ENCODE peak calls at places on chromosomes 1 and 21, in seven cellular contexts. D is CD8-positive, alpha-beta memory T cell; L is ELR; H is left cardiac atrium; K is Calu3; O is activated T-cell treated with anti-CD3 and anti-CD28 coated beads, Interleukin-2, amount 50 U/mL, for 1 hour; R is ELF-1. F is an unnamed sample.

GRCh38 chr21:36200089-36200561 is 43.5 kb downstream of the DOP1B start:
- DNase-seq in D (no peak), L (no peak), H (no peak), K (no peak), O (no peak), R (no peak), F (no peak)

GRCh38 chr1:169546087-169546995 is 39.9 kb downstream of the F5 start:
- DNase-seq in D (peak), L (peak), H (peak), K (peak), O (peak), R (peak), F (peak)

GRCh38 chr1:3650248-3651010 is 526 bp upstream of the WRAP73 start:
- DNase-seq in D (peak), L (no peak), H (no peak), K (no peak), O (peak), R (no peak), F (no peak)

GRCh38 chr1:12031039-12031980 is 12.0 kb downstream of the MIIP start:
- DNase-seq in D (no peak), L (peak), H (peak), K (peak), O (peak), R (peak), F (no peak)

GRCh38 chr1:6454856-6455751 is 10.9 kb downstream of the TNFRSF25 start:
- DNase-seq in D (peak), L (peak), H (no peak), K (no peak), O (peak), R (peak), F (peak)

GRCh38 chr1:94144836-94145235 is 23.9 kb upstream of the ABCA4 start:
- DNase-seq in D (no peak), L (no peak), H (no peak), K (no peak), O (no peak), R (no peak), F (no peak)

GRCh38 chr1:20480261-20481157 is 5.5 kb downstream of the CAMK2N1 start:
- DNase-seq in D (no peak), L (no peak), H (no peak), K (peak), O (no peak), R (no peak), F (no peak)

GRCh38 chr21:21046063-21046462 is 47.9 kb downstream of the NCAM2 start:
- DNase-seq in D (no peak), L (no peak), H (no peak), K (no peak), O (no peak), R (no peak), F (no peak)

GRCh38 chr1:14320518-14320917 is 278.0 kb upstream of the KAZN start:
- DNase-seq in D (no peak), L (no peak), H (no peak), K (no peak), O (no peak), R (no peak), F (no peak)

GRCh38 chr1:180915426-180915965 is 2.8 kb downstream of the KIAA1614 start:
- DNase-seq in D (no peak), L (no peak), H (no peak), K (no peak), O (no peak), R (no peak), F (no peak)

GRCh38 chr1:154657547-154657946 is 49.6 kb upstream of the ADAR start:
- DNase-seq in D (no peak), L (no peak), H (no peak), K (no peak), O (no peak), R (no peak), F (no peak)

GRCh38 chr1:235525314-235525713 is 21.1 kb upstream of the B3GALNT2 start:
- DNase-seq in D (no peak), L (no peak), H (no peak), K (no peak), O (no peak), R (no peak), F (no peak)

GRCh38 chr1:201982923-201983805 is 716 bp downstream of the RNPEP start:
- DNase-seq in D (peak), L (peak), H (peak), K (peak), O (peak), R (peak), F (peak)

GRCh38 chr1:182784556-182785171 is 4.9 kb upstream of the NPL start:
- DNase-seq in D (peak), L (peak), H (no peak), K (peak), O (no peak), R (no peak), F (no peak)

GRCh38 chr21:45130324-45130774 is 56.0 kb downstream of the ADARB1 start:
- DNase-seq in D (no peak), L (peak), H (no peak), K (no peak), O (no peak), R (no peak), F (no peak)

GRCh38 chr1:197145451-197146029 is 929 bp downstream of the ASPM start:
- DNase-seq in D (no peak), L (peak), H (no peak), K (no peak), O (no peak), R (no peak), F (no peak)

GRCh38 chr1:106675558-106675957 is 380.9 kb upstream of the PRMT6 start:
- DNase-seq in D (no peak), L (no peak), H (no peak), K (no peak), O (no peak), R (no peak), F (no peak)

GRCh38 chr1:95753382-95754016 is 519.5 kb downstream of the RWDD3 start:
- DNase-seq in D (no peak), L (no peak), H (no peak), K (no peak), O (no peak), R (no peak), F (no peak)

GRCh38 chr1:227370463-227371254 is 52.4 kb upstream of the CDC42BPA start:
- DNase-seq in D (no peak), L (peak), H (no peak), K (no peak), O (no peak), R (no peak), F (no peak)

GRCh38 chr1:160006312-160006940 is 25.4 kb downstream of the PIGM start:
- DNase-seq in D (peak), L (peak), H (peak), K (peak), O (peak), R (peak), F (peak)

GRCh38 chr1:116330342-116330652 is 42.7 kb upstream of the ATP1A1 start:
- DNase-seq in D (no peak), L (no peak), H (no peak), K (no peak), O (no peak), R (no peak), F (no peak)

GRCh38 chr21:34008618-34009017 is 64.8 kb upstream of the MRPS6 start:
- DNase-seq in D (no peak), L (no peak), H (no peak), K (no peak), O (no peak), R (no peak), F (no peak)

GRCh38 chr1:2514863-2515762 is 11.3 kb downstream of the PANK4 start:
- DNase-seq in D (no peak), L (no peak), H (no peak), K (no peak), O (no peak), R (no peak), F (no peak)

GRCh38 chr1:24920155-24920925 is 9.7 kb downstream of the RUNX3 start:
- DNase-seq in D (no peak), L (peak), H (peak), K (no peak), O (no peak), R (no peak), F (no peak)

GRCh38 chr1:245583575-245584330 is 429.0 kb downstream of the KIF26B start:
- DNase-seq in D (no peak), L (no peak), H (no peak), K (no peak), O (no peak), R (no peak), F (no peak)

GRCh38 chr1:87972818-87973217 is 644.1 kb downstream of the LMO4 start:
- DNase-seq in D (no peak), L (no peak), H (no peak), K (no peak), O (no peak), R (no peak), F (no peak)

GRCh38 chr1:19038732-19039131 is 82.3 kb upstream of the IFFO2 start:
- DNase-seq in D (no peak), L (no peak), H (no peak), K (no peak), O (no peak), R (no peak), F (no peak)

GRCh38 chr21:38489283-38489677 is 9.0 kb downstream of the ERG start:
- DNase-seq in D (no peak), L (no peak), H (no peak), K (no peak), O (no peak), R (no peak), F (no peak)

GRCh38 chr1:159100589-159100988 is 24.0 kb upstream of the AIM2 start:
- DNase-seq in D (no peak), L (no peak), H (no peak), K (no peak), O (no peak), R (no peak), F (no peak)

GRCh38 chr1:182237329-182237728 is 154.3 kb downstream of the GLUL start:
- DNase-seq in D (no peak), L (no peak), H (no peak), K (peak), O (no peak), R (no peak), F (no peak)

GRCh38 chr21:28699591-28700259 is 293.0 kb downstream of the LTN1 start:
- DNase-seq in D (no peak), L (no peak), H (no peak), K (no peak), O (no peak), R (no peak), F (no peak)

GRCh38 chr1:201891451-201892045 is 2.9 kb downstream of the SHISA4 start:
- DNase-seq in D (no peak), L (no peak), H (no peak), K (no peak), O (no peak), R (no peak), F (no peak)

F was measured in T-helper 9 cell.